ENCODE peak calls at places on chromosomes 13 and 19, in seven cellular contexts. V, S, O, U, T, F and Y are unnamed samples.

GRCh38 chr19:2638417-2638940 is 64.0 kb downstream of the GNG7 start:
- DNase-seq in O (no peak), V (no peak), U (no peak), S (no peak), T (no peak), F (no peak), Y (no peak)

GRCh38 chr19:48715276-48715675 is 4.2 kb downstream of the MAMSTR start:
- DNase-seq in T (no peak), F (no peak), V (no peak), S (no peak), U (no peak), O (no peak), Y (no peak)

GRCh38 chr19:29285878-29286277 is 72.9 kb upstream of the UQCRFS1 start:
- DNase-seq in U (peak), O (no peak), S (peak), F (no peak), V (peak), T (no peak), Y (peak)

GRCh38 chr19:31257426-31258130 is 91.7 kb downstream of the TSHZ3 start:
- DNase-seq in U (no peak), O (no peak), T (no peak), F (no peak), S (no peak), V (no peak), Y (no peak)

GRCh38 chr13:33686772-33687480 is 131.0 kb upstream of the RFC3 start:
- DNase-seq in O (no peak), T (no peak), F (no peak), U (no peak), S (no peak), V (peak), Y (no peak)

GRCh38 chr19:16849168-16849567 is 20.0 kb downstream of the SIN3B start:
- DNase-seq in V (no peak), O (no peak), T (peak), S (no peak), U (no peak), F (no peak), Y (no peak)

GRCh38 chr13:78604782-78605611 is 1.6 kb upstream of the POU4F1 start:
- DNase-seq in T (no peak), O (no peak), F (no peak), S (peak), V (no peak), U (no peak), Y (peak)

GRCh38 chr13:105960326-105960725 is 575.1 kb downstream of the EFNB2 start:
- DNase-seq in V (no peak), F (no peak), S (no peak), U (no peak), O (no peak), T (no peak), Y (no peak)

GRCh38 chr19:41795031-41795461 is 1.3 kb upstream of the CEACAM3 start:
- DNase-seq in V (peak), S (peak), F (peak), U (peak), O (peak), T (no peak), Y (peak)

GRCh38 chr13:99959127-99959529 is 12.4 kb downstream of the ZIC5 start:
- DNase-seq in O (no peak), T (no peak), F (peak), V (no peak), U (no peak), S (no peak), Y (no peak)

GRCh38 chr19:23440791-23441190 is 45.5 kb upstream of the ZNF91 start:
- DNase-seq in F (no peak), S (peak), V (peak), O (no peak), T (no peak), U (peak), Y (peak)

GRCh38 chr13:48493076-48493765 is 39.7 kb downstream of the RCBTB2 start:
- DNase-seq in S (no peak), V (peak), U (peak), F (no peak), T (no peak), O (no peak), Y (no peak)

GRCh38 chr13:73776137-73776785 is 357.9 kb downstream of the KLF12 start:
- DNase-seq in U (no peak), F (no peak), T (no peak), V (no peak), S (no peak), O (no peak), Y (no peak)

GRCh38 chr19:52336117-52336811 is at the start of gene ZNF610:
- DNase-seq in V (peak), O (peak), U (peak), T (peak), S (peak), F (peak), Y (no peak)

GRCh38 chr19:18193388-18194207 is 580 bp downstream of the MPV17L2 start:
- DNase-seq in F (no peak), S (no peak), U (no peak), O (no peak), V (no peak), T (no peak), Y (peak)

GRCh38 chr19:46372901-46373572 is 26.1 kb downstream of the PPP5C start:
- DNase-seq in T (peak), V (peak), U (no peak), S (no peak), O (no peak), F (no peak), Y (no peak)

GRCh38 chr13:20988033-20988908 is 73.1 kb downstream of the LATS2 start:
- DNase-seq in T (no peak), U (no peak), O (no peak), F (no peak), S (no peak), V (no peak), Y (no peak)

GRCh38 chr19:47310819-47311218 is 1.2 kb downstream of the C5AR1 start:
- DNase-seq in V (peak), S (peak), T (peak), U (no peak), O (no peak), F (peak), Y (no peak)

GRCh38 chr13:99265162-99265822 is 7.1 kb upstream of the GPR18 start:
- DNase-seq in F (no peak), U (no peak), S (no peak), T (no peak), O (no peak), V (no peak), Y (no peak)

GRCh38 chr13:110506859-110507566 is 54.5 kb downstream of the RAB20 start:
- DNase-seq in S (no peak), F (peak), V (peak), T (peak), U (no peak), O (no peak), Y (peak)

GRCh38 chr13:33376212-33376611 is 90.7 kb upstream of the STARD13 start:
- DNase-seq in V (no peak), O (no peak), F (no peak), S (no peak), U (no peak), T (no peak), Y (no peak)

GRCh38 chr19:14632286-14632685 is 42.4 kb downstream of the ADGRE3 start:
- DNase-seq in F (no peak), T (peak), S (no peak), V (peak), U (peak), O (no peak), Y (peak)

GRCh38 chr13:79413521-79413920 is 7.5 kb upstream of the RBM26 start:
- DNase-seq in F (no peak), S (no peak), O (no peak), T (no peak), U (no peak), V (no peak), Y (no peak)

GRCh38 chr13:113437408-113438010 is 15.8 kb downstream of the ADPRHL1 start:
- DNase-seq in U (no peak), F (peak), S (no peak), T (no peak), V (peak), O (no peak), Y (no peak)

GRCh38 chr13:32362574-32362973 is 47.3 kb downstream of the BRCA2 start:
- DNase-seq in T (no peak), S (no peak), V (no peak), O (no peak), U (no peak), F (no peak), Y (no peak)

GRCh38 chr13:51125495-51126226 is 14.6 kb upstream of the C13orf42 start:
- DNase-seq in O (no peak), S (peak), V (peak), F (peak), T (peak), U (peak), Y (peak)

GRCh38 chr13:93620366-93620765 is 393.8 kb downstream of the GPC6 start:
- DNase-seq in V (no peak), F (no peak), O (no peak), S (no peak), U (no peak), T (no peak), Y (no peak)

GRCh38 chr13:50993908-50994307 is 84.3 kb downstream of the RNASEH2B start:
- DNase-seq in F (no peak), U (no peak), S (no peak), O (no peak), T (no peak), V (peak), Y (no peak)

GRCh38 chr13:113187263-113187669 is 21.2 kb downstream of the PCID2 start:
- DNase-seq in F (peak), V (peak), T (peak), U (peak), S (peak), O (no peak), Y (peak)

GRCh38 chr13:50720856-50721663 is 122.4 kb downstream of the DLEU7 start:
- DNase-seq in S (no peak), U (no peak), F (no peak), O (no peak), T (no peak), V (no peak), Y (no peak)

GRCh38 chr13:27665333-27665732 is 43.6 kb downstream of the POLR1D start:
- DNase-seq in V (no peak), U (no peak), F (no peak), T (peak), O (no peak), S (no peak), Y (no peak)

GRCh38 chr13:27455331-27455855 is 5.0 kb upstream of the MTIF3 start:
- DNase-seq in V (no peak), U (peak), T (no peak), O (no peak), S (peak), F (no peak), Y (no peak)

GRCh38 chr19:40682431-40682964 is 8.0 kb downstream of the NUMBL start:
- DNase-seq in S (no peak), V (no peak), F (no peak), T (no peak), U (no peak), O (no peak), Y (no peak)

GRCh38 chr13:80217614-80218456 is 123.1 kb downstream of the SPRY2 start:
- DNase-seq in T (no peak), F (no peak), O (no peak), U (no peak), S (no peak), V (peak), Y (no peak)